ENCODE peak calls at places on chromosomes 3 and 15, in six cellular contexts. S is endothelial cell of umbilical vein; X is stimulated activated CD8-positive, alpha-beta memory T cell treated with anti-CD3 and anti-CD28 coated beads, Interleukin-4, amount 100 ng/mL, for 1 hour; F is activated T-cell treated with anti-CD3 and anti-CD28 coated beads, Interleukin-2, amount 50 U/mL, for 72 hours; L is EL; V is activated CD4-positive, CD25-positive, alpha-beta regulatory T cell. M is an unnamed sample.

GRCh38 chr3:182182531-182182968 is 470.8 kb downstream of the SOX2 start:
- DNase-seq in V (no peak), L (no peak), X (no peak), F (no peak), S (no peak), M (no peak)

GRCh38 chr3:14452676-14453367 is 50.4 kb downstream of the SLC6A6 start:
- DNase-seq in L (peak), F (no peak), V (no peak), X (no peak), S (peak), M (peak)

GRCh38 chr3:76369170-76369569 is 583.8 kb upstream of the ZNF717 start:
- DNase-seq in V (no peak), F (no peak), S (no peak), L (no peak), X (no peak), M (no peak)

GRCh38 chr15:87860743-87861142 is 395.8 kb downstream of the NTRK3 start:
- DNase-seq in L (no peak), X (no peak), S (no peak), V (no peak), F (no peak), M (no peak)

GRCh38 chr3:23685484-23686258 is 120.1 kb upstream of the UBE2E1 start:
- DNase-seq in X (no peak), F (peak), S (peak), V (no peak), L (peak), M (peak)

GRCh38 chr15:71639531-71639930 is 170.8 kb upstream of the NR2E3 start:
- DNase-seq in X (no peak), S (no peak), L (peak), F (no peak), V (no peak), M (no peak)

GRCh38 chr3:57755368-57756021 is 614 bp upstream of the SLMAP start:
- DNase-seq in X (peak), L (peak), S (peak), F (peak), V (peak), M (no peak)

GRCh38 chr3:129558772-129559564 is 16.0 kb downstream of the H1-8 start:
- DNase-seq in S (peak), X (no peak), V (no peak), F (no peak), L (peak), M (peak)

GRCh38 chr3:50652709-50653108 is 22.0 kb upstream of the DOCK3 start:
- DNase-seq in F (peak), X (peak), S (peak), L (peak), V (peak), M (no peak)

GRCh38 chr3:15899438-15899837 is 101.7 kb upstream of the ANKRD28 start:
- DNase-seq in F (no peak), L (peak), S (peak), X (no peak), V (no peak), M (peak)

GRCh38 chr15:20341901-20342605 is 199.5 kb downstream of the GOLGA6L6 start:
- DNase-seq in L (no peak), V (no peak), X (no peak), S (peak), F (no peak), M (no peak)

GRCh38 chr3:119356646-119357045 is 62.5 kb downstream of the ARHGAP31 start:
- DNase-seq in V (no peak), L (no peak), X (no peak), S (no peak), F (no peak), M (no peak)

GRCh38 chr3:20352547-20353164 is 166.7 kb upstream of the SGO1 start:
- DNase-seq in V (no peak), S (peak), L (peak), F (no peak), X (no peak), M (no peak)

GRCh38 chr15:89338036-89338435 is 3.4 kb upstream of the POLG start:
- DNase-seq in F (no peak), V (no peak), S (no peak), L (no peak), X (no peak), M (no peak)

M was measured in GM04503.